ENCODE peak calls at places on chromosomes 11 and 22, in six cellular contexts. R is H9, F is T-helper 1 cell, L is heart left ventricle, B is head of caudate nucleus, W is pons. Z is an unnamed sample.

GRCh38 chr11:119284344-119285157 is 32.4 kb downstream of the MCAM start:
- DNase-seq in F (no peak), L (no peak), W (peak), B (no peak), R (no peak), Z (peak)

GRCh38 chr22:23161574-23161973 is 16.3 kb downstream of the RAB36 start:
- DNase-seq in L (no peak), W (no peak), F (no peak), R (no peak), B (no peak), Z (no peak)

GRCh38 chr11:106162190-106162589 is 84.7 kb downstream of the AASDHPPT start:
- DNase-seq in F (no peak), B (no peak), W (no peak), L (no peak), R (no peak), Z (no peak)

GRCh38 chr11:8671242-8671641 is 11.2 kb downstream of the TRIM66 start:
- DNase-seq in F (no peak), L (peak), R (peak), W (peak), B (peak), Z (peak)

GRCh38 chr11:22416462-22416861 is 78.3 kb downstream of the SLC17A6 start:
- DNase-seq in B (no peak), F (no peak), R (no peak), L (no peak), W (no peak), Z (no peak)

GRCh38 chr11:7416080-7416479 is 69.2 kb upstream of the OLFML1 start:
- DNase-seq in W (no peak), L (no peak), F (no peak), B (no peak), R (no peak), Z (no peak)

GRCh38 chr11:29129850-29130249 is 887.0 kb downstream of the KCNA4 start:
- DNase-seq in R (no peak), L (no peak), F (no peak), W (no peak), B (no peak), Z (no peak)

GRCh38 chr11:78651136-78651775 is 76.6 kb upstream of the NARS2 start:
- DNase-seq in W (no peak), F (no peak), R (no peak), L (no peak), B (no peak), Z (no peak)

GRCh38 chr11:106706355-106706754 is 311.9 kb downstream of the GUCY1A2 start:
- DNase-seq in R (no peak), L (no peak), F (no peak), B (no peak), W (no peak), Z (no peak)

GRCh38 chr11:1732421-1733008 is 17.9 kb downstream of the IFITM10 start:
- DNase-seq in W (no peak), B (no peak), L (no peak), F (no peak), R (no peak), Z (no peak)

GRCh38 chr22:41964106-41964494 is 5.1 kb upstream of the SEPTIN3 start:
- DNase-seq in L (no peak), W (no peak), F (no peak), B (no peak), R (no peak), Z (no peak)

GRCh38 chr11:70233511-70233919 is 30.4 kb downstream of the FADD start:
- DNase-seq in B (no peak), L (no peak), F (no peak), W (no peak), R (no peak), Z (no peak)

GRCh38 chr11:2738551-2739431 is 39.0 kb upstream of the KCNQ1OT1 start:
- DNase-seq in F (no peak), W (no peak), R (no peak), L (no peak), B (no peak), Z (no peak)

GRCh38 chr22:44931077-44931540 is 78.7 kb downstream of the PHF21B start:
- DNase-seq in L (peak), W (peak), R (no peak), F (no peak), B (peak), Z (peak)

GRCh38 chr11:2213890-2214526 is 42.4 kb upstream of the TH start:
- DNase-seq in B (no peak), L (peak), R (no peak), W (no peak), F (no peak), Z (peak)

GRCh38 chr22:25081409-25081824 is 118.2 kb upstream of the CRYBB3 start:
- DNase-seq in R (no peak), B (peak), F (no peak), W (no peak), L (no peak), Z (no peak)

GRCh38 chr11:76744186-76745058 is 38.7 kb upstream of the TSKU start:
- DNase-seq in R (no peak), B (peak), F (no peak), L (no peak), W (peak), Z (no peak)

GRCh38 chr22:24107668-24108067 is 73.6 kb upstream of the SUSD2 start:
- DNase-seq in F (no peak), R (no peak), L (peak), B (peak), W (peak), Z (peak)

GRCh38 chr11:119206512-119207299 is 567 bp downstream of the CBL start:
- DNase-seq in F (peak), W (peak), R (peak), L (peak), B (peak), Z (peak)

GRCh38 chr22:49095366-49095765 is 732.3 kb downstream of the BRD1 start:
- DNase-seq in W (no peak), B (no peak), R (no peak), L (no peak), F (no peak), Z (no peak)